ENCODE peak calls at places on chromosomes 11 and 22, in four cellular contexts. A, V, U and R are unnamed samples.

GRCh38 chr22:38923463-38924196 is 33.8 kb upstream of the APOBEC3A start:
- DNase-seq in A (peak), V (peak), U (no peak), R (no peak)

GRCh38 chr11:62724171-62724570 is 3.1 kb downstream of the HNRNPUL2 start:
- DNase-seq in A (no peak), V (no peak), U (no peak), R (no peak)

GRCh38 chr11:827146-827860 is 416 bp upstream of the CRACR2B start:
- DNase-seq in A (peak), V (no peak), U (no peak), R (no peak)

GRCh38 chr11:95767498-95767897 is 22.1 kb downstream of the FAM76B start:
- DNase-seq in A (no peak), V (no peak), U (no peak), R (no peak)

GRCh38 chr11:12086271-12087074 is 23.9 kb upstream of the MICAL2 start:
- DNase-seq in A (no peak), V (peak), U (no peak), R (no peak)

GRCh38 chr11:72773291-72773690 is 20.6 kb downstream of the STARD10 start:
- DNase-seq in A (peak), V (no peak), U (no peak), R (no peak)

GRCh38 chr22:50671641-50672040 is 982 bp upstream of the SHANK3 start:
- DNase-seq in A (no peak), V (no peak), U (no peak), R (no peak)

GRCh38 chr22:45262931-45263789 is 21.6 kb upstream of the UPK3A start:
- DNase-seq in A (no peak), V (no peak), U (no peak), R (no peak)

GRCh38 chr22:29031236-29031982 is 30.2 kb downstream of the C22orf31 start:
- DNase-seq in A (peak), V (peak), U (peak), R (peak)

GRCh38 chr11:85182437-85183109 is 444.6 kb downstream of the DLG2 start:
- DNase-seq in A (no peak), V (peak), U (no peak), R (no peak)

GRCh38 chr11:66068923-66069714 is 953 bp upstream of the PACS1 start:
- DNase-seq in A (no peak), V (no peak), U (no peak), R (peak)

GRCh38 chr22:23781065-23781464 is 5.7 kb upstream of the SMARCB1 start:
- DNase-seq in A (no peak), V (no peak), U (no peak), R (no peak)

GRCh38 chr11:303359-303758 is 4.0 kb upstream of the IFITM5 start:
- DNase-seq in A (no peak), V (no peak), U (no peak), R (no peak)

GRCh38 chr11:122101625-122102291 is 14.3 kb downstream of the BLID start:
- DNase-seq in A (no peak), V (no peak), U (peak), R (peak)

GRCh38 chr22:38176170-38176741 is 5.4 kb downstream of the PLA2G6 start:
- DNase-seq in A (no peak), V (no peak), U (no peak), R (no peak)

GRCh38 chr11:33402066-33402465 is 144.9 kb downstream of the HIPK3 start:
- DNase-seq in A (peak), V (no peak), U (no peak), R (no peak)

GRCh38 chr11:12019337-12019736 is 10.9 kb upstream of the DKK3 start:
- DNase-seq in A (no peak), V (no peak), U (no peak), R (no peak)

DNA sequence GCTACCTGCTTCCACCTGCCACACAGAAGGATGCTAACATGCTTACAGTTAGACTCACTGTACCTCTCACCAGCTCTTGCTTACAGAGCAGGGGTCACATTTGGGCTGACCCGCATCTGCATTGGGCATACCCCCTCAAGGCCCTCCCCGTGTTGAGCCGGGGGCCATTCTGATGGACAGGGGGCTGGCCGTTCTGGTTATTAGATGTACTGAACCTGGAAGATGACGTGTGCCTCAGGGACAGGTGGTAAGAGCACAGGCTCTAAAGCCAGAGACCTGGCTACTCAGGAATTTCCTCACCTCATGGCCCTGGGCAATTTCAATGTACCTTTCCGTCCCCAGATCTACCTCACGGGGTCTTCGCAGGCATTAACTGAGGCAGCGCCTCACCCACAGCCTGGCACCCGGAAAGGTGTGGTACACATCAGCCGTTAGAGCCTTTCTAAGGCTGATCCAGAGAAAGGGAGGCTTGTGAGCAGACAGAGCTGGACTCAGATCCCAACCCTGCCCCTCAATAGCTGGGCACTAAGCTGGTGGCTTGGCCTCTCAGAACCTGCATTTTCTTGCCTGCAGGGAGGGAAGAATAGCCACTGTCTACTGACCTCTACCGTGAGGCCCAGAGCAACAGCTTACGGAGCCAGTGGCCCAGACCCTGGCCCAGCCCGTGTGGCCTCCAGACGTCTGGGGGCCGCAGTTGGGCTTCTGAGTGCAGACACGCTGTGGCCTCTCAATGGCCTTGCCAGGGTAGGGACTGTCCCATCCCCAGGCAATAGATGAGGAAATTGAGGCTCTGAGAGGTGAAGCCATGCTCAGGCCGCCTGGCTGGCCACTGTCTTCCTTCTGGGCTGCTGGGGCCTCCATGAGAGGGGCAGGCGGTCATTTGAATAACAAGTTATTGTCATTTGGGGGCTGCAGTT is 100.6 kb downstream of the MORC2 start:
- DNase-seq in A (no peak), V (no peak), U (no peak), R (no peak)
- TF ChIP-seq ZNF274 in A (no peak), V (no peak), U (no peak), R (no peak)

GRCh38 chr11:74391193-74391592 is 7.0 kb downstream of the PGM2L1 start:
- DNase-seq in A (no peak), V (no peak), U (no peak), R (no peak)

GRCh38 chr11:74384641-74385040 is 13.6 kb downstream of the PGM2L1 start:
- DNase-seq in A (no peak), V (no peak), U (no peak), R (no peak)

GRCh38 chr11:74390697-74391096 is 7.5 kb downstream of the PGM2L1 start:
- DNase-seq in A (no peak), V (no peak), U (no peak), R (no peak)

DNA sequence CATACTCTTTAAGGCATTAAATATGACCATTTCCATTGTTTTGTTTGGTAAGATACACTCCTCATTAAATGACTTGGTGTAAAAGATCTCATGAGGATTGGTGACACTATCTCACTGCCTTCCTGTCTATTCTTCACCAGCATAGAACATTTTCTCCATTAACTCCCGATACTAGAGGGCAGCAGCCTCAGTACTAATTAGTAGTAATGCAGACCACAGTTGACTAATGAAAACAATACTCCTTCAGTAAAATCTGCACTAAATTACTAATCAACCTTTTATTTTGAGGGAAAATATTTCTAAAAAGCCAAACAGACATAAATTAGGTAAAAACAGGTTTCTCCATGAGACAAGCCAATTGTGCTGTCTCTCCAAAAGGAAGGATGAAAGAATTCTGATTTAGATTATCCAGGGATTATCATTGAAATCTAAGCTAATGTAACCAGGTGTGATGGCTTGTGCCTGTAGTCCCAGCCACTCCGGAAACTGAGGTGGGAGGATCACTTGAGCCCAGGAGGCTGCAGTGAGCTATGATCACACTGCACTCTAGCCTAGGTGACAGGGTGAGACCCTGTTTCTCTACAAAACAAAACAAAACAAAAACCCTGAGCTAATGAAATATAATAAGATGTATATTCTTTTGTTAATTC is 9.4 kb downstream of the PGM2L1 start:
- DNase-seq in A (peak), V (no peak), U (no peak), R (peak)
- TF ChIP-seq ZNF274 in A (no peak), V (no peak), U (no peak), R (no peak)

DNA sequence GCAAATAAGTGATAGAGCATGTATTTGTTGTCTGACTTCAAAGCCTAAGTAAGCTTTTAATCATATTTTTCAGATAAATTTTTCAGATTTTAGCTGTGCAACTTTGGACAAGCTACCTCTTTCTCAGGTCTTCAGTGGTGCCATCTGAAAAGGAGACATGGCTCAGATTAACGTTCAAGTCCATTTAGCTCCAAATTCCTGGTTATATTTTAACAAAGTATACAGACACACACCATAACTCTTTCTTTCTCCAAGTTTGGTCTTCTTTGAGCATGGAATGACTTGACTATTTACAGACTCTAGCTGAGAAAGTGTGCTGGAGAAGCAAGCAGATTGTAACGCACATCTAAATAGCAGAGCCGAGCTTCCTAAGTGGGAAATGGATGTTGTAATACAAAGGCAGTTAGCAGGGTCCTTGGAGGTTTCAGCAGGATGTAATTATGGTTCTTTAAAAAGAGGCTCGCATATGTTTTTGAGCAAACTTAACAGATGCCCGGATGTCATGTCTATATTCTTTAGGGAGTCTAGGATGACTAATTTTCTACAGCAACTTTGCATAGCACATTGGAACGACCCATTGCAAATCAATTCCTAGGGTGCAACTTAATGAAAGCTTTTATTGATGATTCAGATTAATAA is 128.1 kb upstream of the E2F8 start:
- DNase-seq in A (no peak), V (no peak), U (no peak), R (no peak)
- TF ChIP-seq ZNF274 in A (no peak), V (no peak), U (no peak), R (no peak)

GRCh38 chr22:30864441-30865420 is 103.8 kb downstream of the MORC2 start:
- DNase-seq in A (peak), V (no peak), U (no peak), R (no peak)

GRCh38 chr22:30865656-30866055 is 102.9 kb downstream of the MORC2 start:
- DNase-seq in A (peak), V (no peak), U (no peak), R (no peak)

GRCh38 chr22:30866216-30866615 is 102.4 kb downstream of the MORC2 start:
- DNase-seq in A (no peak), V (no peak), U (no peak), R (no peak)

GRCh38 chr22:30868663-30869385 is 99.8 kb downstream of the MORC2 start:
- DNase-seq in A (no peak), V (no peak), U (no peak), R (no peak)

GRCh38 chr22:30866811-30867271 is 101.7 kb downstream of the MORC2 start:
- DNase-seq in A (peak), V (no peak), U (no peak), R (no peak)
- TF ChIP-seq ZNF274 in A (no peak), V (no peak), U (no peak), R (no peak)

GRCh38 chr11:48024635-48025071 is 44.3 kb downstream of the PTPRJ start:
- DNase-seq in A (no peak), V (no peak), U (no peak), R (no peak)
- TF ChIP-seq ZNF274 in A (no peak), V (no peak), U (no peak), R (no peak)

GRCh38 chr11:15845261-15845660 is 511.1 kb downstream of the SOX6 start:
- DNase-seq in A (no peak), V (no peak), U (no peak), R (peak)
- TF ChIP-seq ZNF274 in A (no peak), V (no peak), U (no peak), R (no peak)

DNA sequence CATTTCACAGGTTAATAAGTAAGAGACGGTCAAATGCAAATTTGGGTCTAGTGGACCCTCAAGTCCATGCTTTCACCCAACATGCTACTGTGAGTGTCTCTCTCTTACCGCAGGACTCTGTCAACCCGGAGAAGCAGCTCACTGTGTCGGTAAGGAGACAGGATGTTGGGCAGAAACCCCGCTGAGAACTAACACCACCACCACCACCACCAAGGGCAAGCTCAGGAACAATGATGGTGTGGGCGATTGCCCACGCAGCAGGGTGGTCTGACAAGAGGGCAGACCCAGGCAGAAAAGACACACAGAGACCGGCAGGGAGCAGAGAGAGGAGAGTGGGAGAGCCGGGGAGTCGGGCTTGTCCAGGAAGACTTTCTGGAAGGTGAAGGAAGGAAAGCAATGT is 56.9 kb upstream of the TIMP3 start:
- DNase-seq in A (no peak), V (no peak), U (no peak), R (no peak)
- TF ChIP-seq ZNF274 in A (no peak), V (no peak), U (no peak), R (no peak)

DNA sequence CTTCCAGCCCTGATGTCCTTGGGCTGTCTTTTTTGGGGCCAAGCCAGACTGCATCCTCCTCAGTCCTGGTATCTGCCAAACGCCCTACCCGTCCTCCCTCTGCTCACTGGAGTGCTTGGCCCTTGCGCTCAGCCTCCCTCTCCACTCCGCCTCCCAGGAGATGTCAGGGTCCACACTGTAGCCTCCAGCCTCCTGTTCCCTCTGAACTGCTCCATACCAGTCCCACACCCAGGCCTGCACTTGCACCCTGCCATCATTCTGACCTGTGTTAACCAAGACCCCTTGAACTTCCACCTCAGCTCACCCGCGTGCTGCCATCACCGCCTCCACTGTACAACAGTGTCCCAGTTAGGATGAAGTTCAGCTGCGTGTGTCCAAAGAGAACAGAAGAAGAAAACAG is 6.3 kb upstream of the IL2RB start:
- DNase-seq in A (no peak), V (no peak), U (no peak), R (no peak)
- TF ChIP-seq ZNF274 in A (no peak), V (no peak), U (no peak), R (no peak)